ENCODE peak calls at places on chromosomes 6 and 20, in five cellular contexts. One of them, this sample, is unnamed.

GRCh38 chr6:33091957-33092356 is 16.2 kb downstream of the HLA-DPB1 start:
- DNase-seq in ovary: no peak
- DNase-seq in AG09309: no peak
- DNase-seq in AG04450: no peak
- DNase-seq in B cell: peak
- DNase-seq in this sample: peak

GRCh38 chr6:112035446-112035845 is 18.5 kb upstream of the CCN6 start:
- DNase-seq in ovary: no peak
- DNase-seq in AG09309: no peak
- DNase-seq in AG04450: no peak
- DNase-seq in B cell: no peak
- DNase-seq in this sample: no peak

GRCh38 chr20:36439040-36439730 is 102.1 kb upstream of the MYL9 start:
- DNase-seq in ovary: peak
- DNase-seq in AG09309: no peak
- DNase-seq in AG04450: no peak
- DNase-seq in B cell: peak
- DNase-seq in this sample: peak

GRCh38 chr20:9186396-9186795 is 117.5 kb downstream of the PLCB4 start:
- DNase-seq in ovary: no peak
- DNase-seq in AG09309: no peak
- DNase-seq in AG04450: no peak
- DNase-seq in B cell: no peak
- DNase-seq in this sample: no peak

GRCh38 chr6:122049341-122049740 is 350.1 kb upstream of the HSF2 start:
- DNase-seq in ovary: peak
- DNase-seq in AG09309: no peak
- DNase-seq in AG04450: no peak
- DNase-seq in B cell: no peak
- DNase-seq in this sample: no peak

GRCh38 chr6:99013145-99013544 is 65.4 kb upstream of the FBXL4 start:
- DNase-seq in ovary: no peak
- DNase-seq in AG09309: peak
- DNase-seq in AG04450: peak
- DNase-seq in B cell: no peak
- DNase-seq in this sample: no peak

GRCh38 chr6:169205176-169206160 is 48.2 kb downstream of the THBS2 start:
- DNase-seq in ovary: peak
- DNase-seq in AG09309: peak
- DNase-seq in AG04450: peak
- DNase-seq in B cell: no peak
- DNase-seq in this sample: no peak

GRCh38 chr6:125974214-125974866 is 12.0 kb upstream of the TRMT11 start:
- DNase-seq in ovary: no peak
- DNase-seq in AG09309: no peak
- DNase-seq in AG04450: no peak
- DNase-seq in B cell: peak
- DNase-seq in this sample: no peak

GRCh38 chr6:133705731-133706130 is 183.2 kb upstream of the TCF21 start:
- DNase-seq in ovary: no peak
- DNase-seq in AG09309: no peak
- DNase-seq in AG04450: no peak
- DNase-seq in B cell: no peak
- DNase-seq in this sample: no peak

GRCh38 chr6:166620478-166621113 is 6.5 kb downstream of the RPS6KA2 start:
- DNase-seq in ovary: no peak
- DNase-seq in AG09309: no peak
- DNase-seq in AG04450: no peak
- DNase-seq in B cell: no peak
- DNase-seq in this sample: no peak

GRCh38 chr6:11538799-11539468 is 1.4 kb downstream of the TMEM170B start:
- DNase-seq in ovary: no peak
- DNase-seq in AG09309: no peak
- DNase-seq in AG04450: no peak
- DNase-seq in B cell: no peak
- DNase-seq in this sample: no peak

GRCh38 chr6:31158863-31159855 is 770 bp downstream of the TCF19 start:
- DNase-seq in ovary: peak
- DNase-seq in AG09309: no peak
- DNase-seq in AG04450: no peak
- DNase-seq in B cell: peak
- DNase-seq in this sample: no peak

DNA sequence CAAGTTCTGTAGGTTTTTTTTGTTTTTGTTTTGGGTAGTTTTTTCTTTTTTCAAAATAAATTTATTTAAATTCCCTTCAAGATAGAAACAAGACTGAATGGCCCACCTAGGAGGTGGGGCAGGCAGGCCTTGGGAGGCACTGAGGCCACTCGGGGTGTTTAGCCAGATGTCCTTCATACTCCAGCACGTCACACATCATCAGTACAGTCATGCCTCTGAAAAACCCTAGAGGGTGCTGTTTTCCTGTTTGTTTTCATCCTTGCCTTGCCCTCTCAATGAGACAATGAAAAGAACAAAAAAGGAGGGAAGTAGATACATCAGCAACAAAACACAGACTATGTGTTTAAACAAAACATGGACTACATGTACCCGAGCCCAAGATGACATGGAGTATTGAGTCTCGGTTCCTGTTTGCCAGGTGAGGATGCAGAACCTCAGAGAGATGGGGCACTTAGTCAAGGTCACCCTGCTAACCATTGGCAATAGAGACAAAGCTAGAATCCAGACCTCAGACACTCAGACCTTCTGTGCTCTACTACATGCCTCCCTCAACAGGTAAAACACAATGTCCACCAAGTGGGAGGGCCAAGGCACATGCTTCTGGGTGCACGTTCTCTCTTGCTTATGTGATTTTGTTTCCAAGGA is 26.8 kb upstream of the CLIC5 start:
- DNase-seq in ovary: no peak
- DNase-seq in AG09309: no peak
- DNase-seq in AG04450: no peak
- DNase-seq in B cell: peak
- DNase-seq in this sample: no peak
- TF ChIP-seq CTCF in ovary: no peak
- TF ChIP-seq CTCF in AG09309: peak
- TF ChIP-seq CTCF in AG04450: peak
- TF ChIP-seq CTCF in B cell: peak
- TF ChIP-seq CTCF in this sample: peak

GRCh38 chr6:160662842-160663241 is 1.2 kb downstream of the LPA start:
- DNase-seq in ovary: no peak
- DNase-seq in AG09309: no peak
- DNase-seq in AG04450: no peak
- DNase-seq in B cell: no peak
- DNase-seq in this sample: no peak

GRCh38 chr6:160668589-160668988 is 4.5 kb upstream of the LPA start:
- DNase-seq in ovary: no peak
- DNase-seq in AG09309: no peak
- DNase-seq in AG04450: no peak
- DNase-seq in B cell: no peak
- DNase-seq in this sample: no peak

DNA sequence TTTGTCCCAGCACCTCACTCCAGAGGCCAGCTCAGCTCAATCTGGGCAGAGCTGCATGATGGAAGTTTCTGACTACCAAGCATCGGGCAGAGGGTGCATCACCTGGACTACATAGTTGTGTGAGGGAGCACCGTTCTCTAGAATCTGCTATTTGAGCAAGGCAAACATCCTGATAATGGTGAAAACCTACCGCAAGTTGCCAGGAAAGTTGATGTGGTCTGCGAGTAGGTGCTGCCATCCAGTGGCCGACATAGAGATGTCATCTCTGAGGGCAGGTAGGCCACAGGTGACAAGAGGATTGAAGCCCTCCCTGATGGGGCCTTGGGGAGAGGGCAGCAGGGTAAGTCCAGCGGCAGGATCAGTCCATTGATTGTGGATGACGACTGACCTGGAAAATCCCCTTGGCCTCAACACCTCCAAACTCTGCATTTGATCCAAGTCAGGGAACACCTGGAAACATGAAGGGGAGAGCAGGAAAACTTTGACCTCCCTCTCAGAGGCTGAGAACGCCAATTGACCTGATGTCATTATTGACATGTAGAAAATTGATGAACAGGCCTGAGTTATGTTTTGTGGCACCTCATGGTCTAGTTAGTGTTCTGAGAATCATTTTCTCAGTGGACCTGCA is 3.9 kb upstream of the LPA start:
- DNase-seq in ovary: no peak
- DNase-seq in AG09309: no peak
- DNase-seq in AG04450: no peak
- DNase-seq in B cell: peak
- DNase-seq in this sample: peak
- TF ChIP-seq CTCF in ovary: no peak
- TF ChIP-seq CTCF in AG09309: no peak
- TF ChIP-seq CTCF in AG04450: no peak
- TF ChIP-seq CTCF in B cell: peak
- TF ChIP-seq CTCF in this sample: no peak

DNA sequence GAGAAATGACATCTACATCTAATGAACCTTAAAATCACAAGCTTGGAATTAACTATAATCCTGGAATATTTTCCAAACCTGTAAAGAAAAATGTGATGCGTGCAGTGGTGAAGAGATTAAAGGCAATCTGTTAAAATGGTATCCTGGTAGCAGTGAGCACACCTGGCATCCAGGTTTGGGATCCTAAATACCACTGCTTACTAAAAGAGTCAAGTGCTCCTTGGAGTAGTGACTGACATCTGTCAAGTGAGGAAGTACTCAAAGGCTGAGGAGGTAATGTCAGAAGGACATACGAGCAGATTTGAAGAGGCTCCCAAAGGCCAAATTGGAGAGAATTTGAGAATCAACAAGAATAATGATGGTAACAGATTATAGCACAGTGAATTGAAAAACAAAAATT is 32.8 kb downstream of the PCMT1 start:
- DNase-seq in ovary: no peak
- DNase-seq in AG09309: no peak
- DNase-seq in AG04450: no peak
- DNase-seq in B cell: no peak
- DNase-seq in this sample: no peak
- TF ChIP-seq CTCF in ovary: no peak
- TF ChIP-seq CTCF in AG09309: no peak
- TF ChIP-seq CTCF in AG04450: no peak
- TF ChIP-seq CTCF in B cell: no peak
- TF ChIP-seq CTCF in this sample: no peak

GRCh38 chr6:70547905-70548304 is 18.8 kb upstream of the SDHAF4 start:
- DNase-seq in ovary: no peak
- DNase-seq in AG09309: no peak
- DNase-seq in AG04450: no peak
- DNase-seq in B cell: no peak
- DNase-seq in this sample: no peak

GRCh38 chr6:70551566-70551965 is 15.2 kb upstream of the SDHAF4 start:
- DNase-seq in ovary: no peak
- DNase-seq in AG09309: no peak
- DNase-seq in AG04450: no peak
- DNase-seq in B cell: no peak
- DNase-seq in this sample: no peak

GRCh38 chr6:70549327-70549726 is 17.4 kb upstream of the SDHAF4 start:
- DNase-seq in ovary: no peak
- DNase-seq in AG09309: peak
- DNase-seq in AG04450: no peak
- DNase-seq in B cell: no peak
- DNase-seq in this sample: no peak

GRCh38 chr6:70552974-70553373 is 13.8 kb upstream of the SDHAF4 start:
- DNase-seq in ovary: no peak
- DNase-seq in AG09309: no peak
- DNase-seq in AG04450: no peak
- DNase-seq in B cell: no peak
- DNase-seq in this sample: no peak

GRCh38 chr6:70547313-70547712 is 19.4 kb upstream of the SDHAF4 start:
- DNase-seq in ovary: no peak
- DNase-seq in AG09309: peak
- DNase-seq in AG04450: no peak
- DNase-seq in B cell: no peak
- DNase-seq in this sample: no peak
- TF ChIP-seq CTCF in ovary: no peak
- TF ChIP-seq CTCF in AG09309: peak
- TF ChIP-seq CTCF in AG04450: peak
- TF ChIP-seq CTCF in B cell: no peak
- TF ChIP-seq CTCF in this sample: peak

GRCh38 chr6:157677235-157677634 is 145.8 kb upstream of the SNX9 start:
- DNase-seq in ovary: no peak
- DNase-seq in AG09309: no peak
- DNase-seq in AG04450: no peak
- DNase-seq in B cell: no peak
- DNase-seq in this sample: no peak

GRCh38 chr6:157675859-157676640 is 147.0 kb upstream of the SNX9 start:
- DNase-seq in ovary: no peak
- DNase-seq in AG09309: no peak
- DNase-seq in AG04450: no peak
- DNase-seq in B cell: no peak
- DNase-seq in this sample: no peak

GRCh38 chr6:157673596-157673995 is 149.4 kb upstream of the SNX9 start:
- DNase-seq in ovary: no peak
- DNase-seq in AG09309: no peak
- DNase-seq in AG04450: no peak
- DNase-seq in B cell: no peak
- DNase-seq in this sample: no peak

GRCh38 chr6:157672726-157673412 is 150.2 kb upstream of the SNX9 start:
- DNase-seq in ovary: no peak
- DNase-seq in AG09309: no peak
- DNase-seq in AG04450: no peak
- DNase-seq in B cell: no peak
- DNase-seq in this sample: no peak

DNA sequence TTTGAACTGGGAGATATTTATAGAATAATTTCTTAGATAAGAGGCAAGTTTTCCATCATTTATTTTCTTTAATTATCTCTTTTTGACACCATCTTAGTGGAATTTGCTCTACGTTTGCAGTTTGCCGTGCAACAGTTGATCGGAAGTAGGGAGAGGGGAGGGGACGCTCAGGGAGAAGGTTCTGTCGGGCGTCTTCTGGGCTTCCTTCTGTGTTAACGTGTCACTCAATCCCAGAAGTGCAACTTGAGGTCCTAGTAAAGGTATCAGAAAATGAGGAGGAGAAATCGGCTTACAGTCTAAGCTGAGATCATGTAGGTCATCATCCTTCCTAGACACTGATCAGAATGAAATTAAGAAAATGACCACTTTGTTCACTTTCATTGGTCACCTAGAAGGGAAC is 149.0 kb upstream of the SNX9 start:
- DNase-seq in ovary: no peak
- DNase-seq in AG09309: no peak
- DNase-seq in AG04450: no peak
- DNase-seq in B cell: no peak
- DNase-seq in this sample: no peak
- TF ChIP-seq CTCF in ovary: no peak
- TF ChIP-seq CTCF in AG09309: no peak
- TF ChIP-seq CTCF in AG04450: no peak
- TF ChIP-seq CTCF in B cell: no peak
- TF ChIP-seq CTCF in this sample: no peak